ENCODE peak calls at places on chromosomes 16 and 17, in ten cellular contexts. U is thoracic aorta; D is body of pancreas; E is effector memory CD4-positive, alpha-beta T cell; I is neural progenitor cell; V is CD8-positive, alpha-beta T cell; B is IMR-90; F is upper lobe of right lung; S is hepatocyte; C is cardiac muscle cell. A is an unnamed sample. For H3K4me1 and H3K36me3, the result is how much of the 10 kb centered on the place peaks cover.

GRCh38 chr17:40551091-40551873 is 14.0 kb downstream of the CCR7 start:
- DNase-seq in U (no peak), D (peak), E (no peak), I (no peak), V (no peak), B (peak), F (peak), S (peak), C (no peak), A (no peak)

GRCh38 chr17:42409467-42410351 is 13.3 kb downstream of the CAVIN1 start:
- DNase-seq in U (peak), D (peak), E (no peak), I (no peak), V (no peak), B (peak), F (peak), S (peak), C (no peak), A (no peak)

GRCh38 chr16:66263168-66263972 is 103.1 kb upstream of the CDH5 start:
- DNase-seq in U (no peak), D (no peak), E (no peak), I (peak), V (no peak), B (no peak), F (no peak), S (peak), C (no peak), A (no peak)

GRCh38 chr16:27642753-27643152 is 92.8 kb downstream of the KATNIP start:
- DNase-seq in U (no peak), D (no peak), E (no peak), I (peak), V (no peak), B (peak), F (no peak), S (no peak), C (no peak), A (no peak)

GRCh38 chr17:63378411-63379076 is 67.6 kb downstream of the CYB561 start:
- DNase-seq in U (no peak), D (no peak), E (no peak), I (no peak), V (no peak), B (no peak), F (no peak), S (no peak), C (no peak), A (no peak)

GRCh38 chr17:68205251-68205807 is 42.5 kb upstream of the AMZ2 start:
- DNase-seq in U (peak), D (peak), E (peak), I (peak), V (peak), B (peak), F (peak), S (peak), C (peak), A (peak)

GRCh38 chr17:73261952-73262675 is 434 bp upstream of the CPSF4L start:
- DNase-seq in U (no peak), D (peak), E (no peak), I (peak), V (no peak), B (no peak), F (no peak), S (peak), C (no peak), A (no peak)

GRCh38 chr17:36195474-36196098 is 972 bp downstream of the CCL3L1 start:
- DNase-seq in U (no peak), D (no peak), E (no peak), I (no peak), V (no peak), B (no peak), F (no peak), S (no peak), C (no peak), A (no peak)

GRCh38 chr17:80899402-80900268 is 92.0 kb upstream of the CHMP6 start:
- DNase-seq in U (no peak), D (peak), E (peak), I (peak), V (peak), B (peak), F (peak), S (peak), C (peak), A (peak)

GRCh38 chr16:85113913-85114312 is 1.6 kb upstream of the CIBAR2 start:
- DNase-seq in U (no peak), D (no peak), E (no peak), I (no peak), V (no peak), B (no peak), F (no peak), S (no peak), C (no peak), A (no peak)

GRCh38 chr16:47712276-47713224 is 251.4 kb downstream of the PHKB start:
- DNase-seq in U (no peak), D (no peak), E (no peak), I (no peak), V (no peak), B (no peak), F (no peak), S (no peak), C (no peak), A (no peak)

GRCh38 chr16:58999751-59000150 is 265.6 kb upstream of the GOT2 start:
- DNase-seq in U (no peak), D (no peak), E (no peak), I (no peak), V (no peak), B (no peak), F (no peak), S (no peak), C (no peak), A (no peak)

GRCh38 chr16:1466968-1467521 is 7.8 kb downstream of the CLCN7 start:
- DNase-seq in U (no peak), D (no peak), E (no peak), I (no peak), V (no peak), B (peak), F (peak), S (no peak), C (no peak), A (no peak)

GRCh38 chr16:1466054-1466453 is 8.8 kb downstream of the CLCN7 start:
- DNase-seq in U (no peak), D (no peak), E (no peak), I (no peak), V (no peak), B (no peak), F (no peak), S (no peak), C (no peak), A (no peak)

GRCh38 chr16:1464894-1465566 is 9.8 kb downstream of the CLCN7 start:
- DNase-seq in U (no peak), D (no peak), E (no peak), I (no peak), V (no peak), B (no peak), F (no peak), S (no peak), C (no peak), A (no peak)

GRCh38 chr16:1464196-1464893 is 10.5 kb downstream of the CLCN7 start:
- DNase-seq in U (no peak), D (no peak), E (no peak), I (no peak), V (no peak), B (no peak), F (peak), S (no peak), C (no peak), A (no peak)

GRCh38 chr16:1465567-1465915 is 9.3 kb downstream of the CLCN7 start:
- DNase-seq in U (no peak), D (no peak), E (no peak), I (no peak), V (no peak), B (no peak), F (no peak), S (no peak), C (no peak), A (no peak)
- H3K27ac ChIP-seq in U (no peak), D (no peak), E (no peak), I (no peak), V (no peak), B (no peak), F (no peak), S (no peak), C (no peak), A (no peak)

GRCh38 chr16:87733190-87733589 is 32.6 kb downstream of the KLHDC4 start:
- DNase-seq in U (no peak), D (no peak), E (no peak), I (no peak), V (no peak), B (no peak), F (no peak), S (no peak), C (no peak), A (no peak)
- H3K4me1 ChIP-seq in U (under half), D (under half), E (under half), I (under half), V (under half), B (under half), F (under half), S (under half), C (under half), A (under half)

GRCh38 chr16:15796885-15797284 is 59.9 kb downstream of the MYH11 start:
- DNase-seq in U (no peak), D (no peak), E (no peak), I (no peak), V (no peak), B (no peak), F (no peak), S (no peak), C (no peak), A (no peak)
- H3K36me3 ChIP-seq in U (under half), D (under half), E (under half), I (under half), V (under half), B (under half), F (under half), S (under half), C (under half), A (under half)

DNA sequence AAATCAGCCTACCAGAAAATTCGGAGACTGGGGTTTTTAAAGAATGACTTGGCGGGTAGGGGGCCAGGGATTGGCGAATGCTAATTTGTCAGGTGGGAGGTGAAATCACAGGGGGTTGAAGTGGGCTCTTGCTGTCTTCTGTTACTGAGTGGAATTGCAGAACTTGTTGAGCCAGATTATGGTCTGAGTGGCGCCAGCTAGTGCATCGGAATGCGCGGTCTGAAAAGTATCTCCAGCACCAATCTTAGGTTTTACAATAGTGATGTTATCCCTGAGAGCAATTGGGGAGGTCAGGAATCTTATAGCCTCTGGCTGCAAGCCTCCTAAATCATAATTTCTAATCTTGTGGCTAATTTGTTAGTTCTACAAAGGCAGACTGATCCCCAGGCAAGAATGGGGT is 762 bp upstream of the RBL2 start:
- DNase-seq in U (no peak), D (no peak), E (no peak), I (peak), V (no peak), B (no peak), F (peak), S (peak), C (no peak), A (no peak)
- H3K27ac ChIP-seq in U (peak), D (peak), E (peak), I (no peak), V (no peak), B (no peak), F (peak), S (peak), C (no peak), A (peak)

GRCh38 chr17:47707884-47708283 is 13.9 kb downstream of the TBKBP1 start:
- DNase-seq in U (no peak), D (no peak), E (no peak), I (no peak), V (no peak), B (no peak), F (peak), S (no peak), C (no peak), A (no peak)
- H3K4me1 ChIP-seq in U (under half), D (under half), E (under half), I (under half), V (half or more), B (under half), F (under half), S (under half), C (under half), A (half or more)

GRCh38 chr16:2707368-2708289 is 12.4 kb downstream of the PRSS27 start:
- DNase-seq in U (no peak), D (no peak), E (no peak), I (no peak), V (no peak), B (no peak), F (no peak), S (no peak), C (no peak), A (no peak)
- H3K36me3 ChIP-seq in U (under half), D (under half), E (half or more), I (under half), V (under half), B (under half), F (under half), S (under half), C (under half), A (under half)

DNA sequence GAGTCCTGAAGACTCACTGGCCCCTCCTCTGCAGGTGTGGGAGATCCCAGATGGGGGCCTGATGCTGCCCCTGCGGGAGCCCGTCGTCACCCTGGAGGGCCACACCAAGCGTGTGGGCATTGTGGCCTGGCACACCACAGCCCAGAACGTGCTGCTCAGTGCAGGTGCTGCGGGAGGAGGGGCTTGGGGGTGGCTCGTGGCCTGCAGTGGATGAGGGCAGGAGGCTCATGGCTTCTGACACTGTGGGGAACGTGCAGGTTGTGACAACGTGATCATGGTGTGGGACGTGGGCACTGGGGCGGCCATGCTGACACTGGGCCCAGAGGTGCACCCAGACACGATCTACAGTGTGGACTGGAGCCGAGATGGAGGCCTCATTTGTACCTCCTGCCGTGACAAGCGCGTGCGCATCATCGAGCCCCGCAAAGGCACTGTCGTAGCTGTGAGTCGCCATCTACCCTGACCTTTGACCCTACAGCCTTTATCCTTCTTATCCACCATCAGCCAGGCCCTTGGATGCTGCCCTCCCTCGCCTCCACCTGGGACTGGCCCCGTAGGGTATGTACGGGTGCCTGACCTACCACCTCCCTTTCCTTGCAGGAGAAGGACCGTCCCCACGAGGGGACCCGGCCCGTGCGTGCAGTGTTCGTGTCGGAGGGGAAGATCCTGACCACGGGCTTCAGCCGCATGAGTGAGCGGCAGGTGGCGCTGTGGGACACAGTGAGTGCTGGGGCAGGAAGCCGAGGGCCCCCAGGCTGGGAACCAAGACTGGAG is 3.6 kb downstream of the CORO1A start:
- DNase-seq in U (no peak), D (peak), E (peak), I (peak), V (peak), B (no peak), F (peak), S (peak), C (peak), A (peak)
- H3K27ac ChIP-seq in U (no peak), D (no peak), E (peak), I (no peak), V (peak), B (no peak), F (peak), S (no peak), C (no peak), A (peak)

DNA sequence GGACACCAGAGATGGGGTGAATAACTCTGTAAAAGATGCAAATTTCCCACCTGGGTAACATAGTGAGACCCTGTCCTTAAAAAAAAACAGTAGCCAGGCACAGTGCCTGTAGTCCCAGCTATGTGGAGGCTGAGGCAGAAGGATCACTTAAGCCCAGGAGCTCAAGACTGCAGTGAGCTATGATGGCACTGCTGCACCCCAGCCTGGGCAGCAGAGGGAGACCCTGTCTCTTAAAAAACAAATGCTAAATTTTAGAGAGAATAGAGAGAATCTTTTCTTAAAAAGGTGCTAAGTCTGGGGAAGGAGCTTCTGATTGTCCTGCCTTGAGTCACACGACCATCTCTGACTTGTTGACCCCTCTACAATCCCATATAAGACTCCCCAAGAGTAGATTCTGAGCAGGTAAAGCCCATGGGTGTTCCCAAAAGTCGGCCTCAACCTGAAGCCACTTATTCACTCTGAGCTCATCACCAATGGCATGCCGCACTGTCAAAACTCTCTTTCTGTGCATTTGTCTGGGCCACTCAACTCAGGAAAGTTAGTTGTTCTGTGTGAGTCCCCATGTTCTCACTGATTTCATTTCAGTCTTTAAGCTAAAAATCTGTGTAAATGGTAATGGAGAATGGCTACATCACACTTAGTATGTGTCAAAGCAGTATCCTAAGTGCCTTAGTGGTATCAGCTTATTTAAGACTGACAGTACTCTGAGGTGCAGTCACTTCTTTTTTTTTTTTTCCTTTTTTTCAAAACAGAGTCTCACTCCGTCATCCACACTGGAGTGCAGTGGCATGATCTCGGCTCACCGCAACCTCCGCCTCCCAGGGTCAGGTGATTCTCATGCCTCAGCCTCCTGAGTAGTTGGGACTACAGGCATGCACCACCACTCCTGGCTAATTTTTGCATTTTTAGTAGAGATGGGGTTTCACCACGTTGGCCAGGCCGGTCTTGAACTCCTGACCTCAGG is 41.6 kb downstream of the PRKCB start:
- DNase-seq in U (no peak), D (no peak), E (no peak), I (no peak), V (no peak), B (no peak), F (no peak), S (no peak), C (no peak), A (no peak)
- H3K4me1 ChIP-seq in U (under half), D (under half), E (under half), I (under half), V (half or more), B (under half), F (under half), S (under half), C (under half), A (half or more)

A was measured in CD4-positive, alpha-beta memory T cell.